ENCODE peak calls at places on chromosome 22, in ten cellular contexts. N, R, G, B, Y, F, W, I, M and O are unnamed samples.

GRCh38 chr22:42871146-42872050 is 14.3 kb upstream of the ARFGAP3 start:
- DNase-seq in R (no peak), N (no peak), F (no peak), Y (no peak), W (no peak), I (no peak), G (no peak), M (no peak), B (no peak), O (no peak)

GRCh38 chr22:24465566-24465965 is 29.6 kb upstream of the UPB1 start:
- DNase-seq in Y (no peak), G (peak), B (peak), R (no peak), W (peak), M (no peak), I (no peak), F (no peak), N (peak), O (peak)

GRCh38 chr22:33188316-33188715 is 130.1 kb upstream of the SYN3 start:
- DNase-seq in G (no peak), Y (no peak), I (no peak), R (no peak), F (no peak), N (no peak), M (no peak), B (no peak), W (peak), O (no peak)

GRCh38 chr22:35910013-35910860 is 118.4 kb downstream of the RBFOX2 start:
- DNase-seq in I (no peak), R (no peak), M (no peak), N (peak), W (peak), B (peak), Y (no peak), G (no peak), F (no peak), O (no peak)

GRCh38 chr22:26398741-26399153 is 30.3 kb upstream of the ASPHD2 start:
- DNase-seq in B (peak), I (peak), F (peak), W (peak), G (peak), R (no peak), N (peak), M (peak), Y (peak), O (peak)

GRCh38 chr22:35628732-35629131 is 11.6 kb upstream of the MB start:
- DNase-seq in G (no peak), I (peak), F (no peak), Y (no peak), R (no peak), M (no peak), N (no peak), B (no peak), W (no peak), O (no peak)

GRCh38 chr22:24390576-24390975 is 36.8 kb upstream of the ADORA2A start:
- DNase-seq in W (peak), M (no peak), N (peak), F (no peak), I (no peak), R (no peak), Y (no peak), G (no peak), B (no peak), O (no peak)

GRCh38 chr22:32708835-32709234 is 92.7 kb upstream of the TIMP3 start:
- DNase-seq in Y (no peak), G (no peak), I (no peak), R (no peak), B (no peak), W (no peak), F (no peak), M (no peak), N (peak), O (no peak)

GRCh38 chr22:31272522-31273446 is 19.5 kb downstream of the PIK3IP1 start:
- DNase-seq in M (peak), F (peak), I (no peak), R (no peak), Y (peak), W (peak), N (peak), B (no peak), G (peak), O (peak)

GRCh38 chr22:49282596-49282995 is 545.1 kb downstream of the BRD1 start:
- DNase-seq in I (no peak), F (no peak), M (no peak), B (no peak), G (no peak), Y (no peak), W (no peak), N (no peak), R (no peak), O (no peak)

GRCh38 chr22:22237521-22237920 is 7.1 kb upstream of the VPREB1 start:
- DNase-seq in N (no peak), G (no peak), B (no peak), F (no peak), M (no peak), R (no peak), I (no peak), W (no peak), Y (no peak), O (no peak)

GRCh38 chr22:27581688-27582087 is 219.9 kb downstream of the MN1 start:
- DNase-seq in G (no peak), R (no peak), B (no peak), Y (no peak), M (peak), I (peak), N (peak), F (no peak), W (peak), O (no peak)

GRCh38 chr22:49188591-49188990 is 639.1 kb downstream of the BRD1 start:
- DNase-seq in M (no peak), I (no peak), N (no peak), R (no peak), Y (no peak), W (no peak), G (no peak), B (no peak), F (no peak), O (no peak)

GRCh38 chr22:43228330-43228729 is 41.4 kb upstream of the TTLL12 start:
- DNase-seq in N (peak), M (peak), Y (peak), W (peak), B (no peak), R (no peak), F (peak), G (peak), I (no peak), O (peak)

GRCh38 chr22:36741968-36742367 is 34.0 kb downstream of the IFT27 start:
- DNase-seq in W (no peak), G (no peak), M (no peak), N (no peak), I (peak), R (peak), B (no peak), Y (no peak), F (no peak), O (no peak)

GRCh38 chr22:27296091-27296675 is 505.4 kb downstream of the MN1 start:
- DNase-seq in G (no peak), W (no peak), B (no peak), I (no peak), Y (no peak), N (no peak), M (no peak), F (no peak), R (no peak), O (no peak)

GRCh38 chr22:44029069-44029468 is 5.0 kb downstream of the PARVB start:
- DNase-seq in Y (no peak), W (no peak), R (no peak), N (no peak), B (no peak), I (no peak), M (no peak), G (no peak), F (no peak), O (no peak)

GRCh38 chr22:43341565-43341964 is 1.6 kb downstream of the SCUBE1 start:
- DNase-seq in G (no peak), N (no peak), W (no peak), F (no peak), R (no peak), Y (no peak), M (no peak), I (no peak), B (no peak), O (no peak)

GRCh38 chr22:48957311-48957986 is 870.2 kb downstream of the BRD1 start:
- DNase-seq in F (no peak), N (no peak), B (no peak), M (peak), R (peak), Y (no peak), G (no peak), W (no peak), I (no peak), O (no peak)

GRCh38 chr22:29528144-29528543 is 25.4 kb downstream of the THOC5 start:
- DNase-seq in M (no peak), B (no peak), F (no peak), W (no peak), R (no peak), I (no peak), G (no peak), N (no peak), Y (no peak), O (no peak)

GRCh38 chr22:29523761-29524160 is 29.8 kb downstream of the THOC5 start:
- DNase-seq in Y (no peak), B (no peak), R (no peak), I (no peak), N (no peak), M (no peak), W (no peak), F (no peak), G (no peak), O (no peak)

GRCh38 chr22:29521526-29521925 is 32.0 kb downstream of the THOC5 start:
- DNase-seq in I (no peak), N (no peak), M (no peak), F (no peak), G (no peak), Y (no peak), B (no peak), W (no peak), R (no peak), O (no peak)

GRCh38 chr22:29520851-29521250 is 32.7 kb downstream of the THOC5 start:
- DNase-seq in R (no peak), G (no peak), I (no peak), F (no peak), W (peak), Y (no peak), M (no peak), N (peak), B (peak), O (peak)

GRCh38 chr22:29524440-29525191 is 28.9 kb downstream of the THOC5 start:
- DNase-seq in N (peak), I (no peak), W (peak), M (peak), G (peak), F (peak), B (peak), R (no peak), Y (peak), O (peak)
- TF ChIP-seq CTCF in N (peak), I (peak), W (peak), M (peak), G (no peak), F (peak), B (peak), R (peak), Y (no peak), O (peak)

DNA sequence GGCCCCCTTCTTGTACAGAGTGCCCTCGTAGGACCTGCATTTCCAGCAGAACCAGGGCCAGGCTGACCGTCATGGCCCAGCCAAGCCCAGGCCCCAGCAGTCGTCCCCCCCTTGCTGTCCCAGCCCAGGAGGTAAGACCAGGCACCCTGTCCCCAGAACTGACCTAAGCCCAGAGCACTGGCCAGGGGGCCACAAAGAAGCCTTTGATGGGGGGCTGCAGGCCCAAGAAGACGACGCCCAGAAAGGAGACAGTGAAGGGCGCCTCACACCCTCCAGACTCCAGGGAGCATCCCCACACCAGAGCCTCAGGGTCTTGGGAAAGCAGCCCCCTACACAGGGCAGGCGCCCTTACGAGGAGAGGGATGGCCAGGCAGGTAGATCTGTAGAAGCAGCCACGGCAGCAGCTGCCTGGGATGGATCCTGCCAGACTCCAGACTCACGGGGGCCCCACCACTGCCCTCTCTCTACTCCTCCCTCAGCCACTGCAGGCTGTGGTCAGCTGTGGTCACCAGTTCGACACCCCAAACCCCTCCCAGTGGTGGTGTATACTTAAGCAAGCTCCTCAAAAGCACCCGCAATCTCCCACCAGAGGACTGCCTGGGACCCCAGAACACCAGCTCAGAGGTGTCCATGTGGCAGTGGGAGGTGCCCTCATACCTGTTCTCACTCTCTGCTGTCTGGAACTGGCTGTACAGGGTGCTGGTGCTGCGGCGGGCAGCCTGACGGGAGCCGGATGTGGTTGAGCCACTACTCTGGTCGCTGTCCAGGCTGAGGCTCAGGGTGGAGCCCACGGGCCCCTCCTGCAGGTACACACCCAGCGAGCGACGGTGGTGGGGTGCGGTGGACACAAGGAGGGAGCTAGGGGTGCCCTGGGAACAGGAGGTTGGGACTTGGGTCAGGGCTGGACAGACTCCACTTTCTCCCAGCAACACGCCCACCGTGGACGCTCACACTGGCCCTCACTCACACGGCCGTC is 27.0 kb downstream of the SBF1 start:
- DNase-seq in B (no peak), I (no peak), W (no peak), Y (peak), R (no peak), M (no peak), F (no peak), N (no peak), G (no peak), O (no peak)
- TF ChIP-seq CTCF in B (no peak), I (no peak), W (no peak), Y (no peak), R (no peak), M (no peak), F (no peak), N (no peak), G (no peak), O (no peak)

DNA sequence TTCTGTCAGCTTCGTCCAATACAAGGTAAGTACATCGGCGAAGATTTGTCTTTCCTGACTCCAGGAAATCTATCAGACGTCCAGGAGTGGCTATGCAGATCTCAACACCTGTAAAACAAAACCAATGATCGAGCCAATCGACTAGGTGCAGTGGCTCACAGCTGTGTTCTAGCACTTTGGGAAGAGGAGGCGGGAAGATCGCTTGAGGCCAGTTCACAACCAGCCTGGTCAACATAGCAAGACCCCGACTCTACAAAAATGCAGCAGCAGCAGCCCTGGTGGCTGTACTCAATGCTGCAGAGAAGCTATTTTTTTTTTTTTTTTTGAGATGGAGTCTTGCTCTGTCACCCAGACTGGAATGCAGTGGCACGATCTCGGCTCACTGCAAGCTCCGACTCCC is 11.2 kb downstream of the DDX17 start:
- DNase-seq in Y (no peak), F (no peak), B (no peak), R (no peak), G (no peak), N (no peak), M (no peak), I (no peak), W (no peak), O (no peak)
- TF ChIP-seq CTCF in Y (no peak), F (no peak), B (no peak), R (no peak), G (no peak), N (no peak), M (no peak), I (no peak), W (no peak), O (peak)

GRCh38 chr22:29998627-29999026 is 81.6 kb upstream of the HORMAD2 start:
- DNase-seq in R (no peak), W (peak), B (no peak), M (no peak), F (no peak), G (no peak), N (no peak), Y (no peak), I (no peak), O (no peak)
- TF ChIP-seq CTCF in R (no peak), W (peak), B (no peak), M (no peak), F (no peak), G (no peak), N (peak), Y (peak), I (no peak), O (no peak)

DNA sequence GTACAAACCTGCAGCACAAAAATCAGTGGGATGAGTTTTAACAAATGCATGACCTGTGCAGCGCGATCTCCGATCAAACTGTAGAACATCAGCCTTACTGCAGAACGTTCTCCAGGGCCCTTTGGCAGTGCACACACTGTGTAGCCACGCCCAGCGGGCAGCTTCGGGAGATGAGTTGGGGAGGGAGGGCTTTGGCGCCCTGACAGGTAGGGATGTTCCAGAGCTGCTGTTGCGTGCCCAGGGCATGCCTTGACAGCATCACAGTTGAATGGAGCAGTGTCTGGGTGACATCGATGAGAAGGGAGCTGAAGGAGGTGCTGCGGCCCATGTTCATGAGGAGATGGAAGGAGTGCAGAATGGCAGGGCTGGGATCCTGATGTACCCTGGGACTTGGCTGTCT is 80.2 kb downstream of the TBC1D22A start:
- DNase-seq in B (no peak), N (no peak), M (no peak), G (no peak), F (no peak), W (no peak), R (no peak), Y (no peak), I (no peak), O (peak)
- TF ChIP-seq CTCF in B (no peak), N (no peak), M (no peak), G (no peak), F (no peak), W (no peak), R (no peak), Y (no peak), I (no peak), O (no peak)